ENCODE peak calls at places on chromosome 7, in seven cellular contexts. T is heart left ventricle, J is type B pancreatic cell, C is esophagus squamous epithelium, O is fibroblast of mammary gland, S is AG09309, D is GM20000. W is an unnamed sample.

GRCh38 chr7:84195295-84196006 is 862 bp upstream of the SEMA3A start:
- DNase-seq in O (no peak), C (no peak), S (no peak), T (no peak), J (no peak), D (no peak), W (no peak)

GRCh38 chr7:105689093-105689819 is 108.0 kb upstream of the EFCAB10 start:
- DNase-seq in J (no peak), C (no peak), D (no peak), T (no peak), O (no peak), S (no peak), W (no peak)

GRCh38 chr7:127782550-127783266 is 130.7 kb downstream of the SND1 start:
- DNase-seq in T (no peak), D (no peak), O (peak), J (no peak), S (no peak), C (no peak), W (no peak)

GRCh38 chr7:95578299-95578855 is 17.9 kb downstream of the PDK4 start:
- DNase-seq in T (no peak), C (no peak), O (no peak), S (no peak), J (no peak), D (no peak), W (no peak)

GRCh38 chr7:33905389-33906032 is at the start of gene BMPER:
- DNase-seq in O (peak), C (no peak), S (no peak), D (peak), T (no peak), J (peak), W (no peak)

GRCh38 chr7:133904766-133905165 is 222.4 kb upstream of the LRGUK start:
- DNase-seq in D (no peak), O (no peak), T (no peak), S (no peak), J (no peak), C (no peak), W (no peak)

GRCh38 chr7:98559958-98560357 is 57.1 kb upstream of the NPTX2 start:
- DNase-seq in C (no peak), S (no peak), D (no peak), O (no peak), J (no peak), T (no peak), W (no peak)

GRCh38 chr7:73809454-73810090 is 21.2 kb upstream of the CLDN4 start:
- DNase-seq in S (no peak), J (no peak), D (no peak), T (no peak), C (no peak), O (peak), W (no peak)

GRCh38 chr7:104900525-104900924 is 113.5 kb upstream of the KMT2E start:
- DNase-seq in J (no peak), D (no peak), C (no peak), O (no peak), S (no peak), T (no peak), W (no peak)

GRCh38 chr7:32476816-32477648 is 13.1 kb downstream of the LSM5 start:
- DNase-seq in T (no peak), D (no peak), J (no peak), S (no peak), O (peak), C (no peak), W (no peak)

GRCh38 chr7:124701955-124702354 is 63.6 kb downstream of the GPR37 start:
- DNase-seq in S (no peak), D (no peak), T (no peak), J (no peak), C (no peak), O (no peak), W (no peak)

GRCh38 chr7:158284121-158284520 is 303.5 kb downstream of the PTPRN2 start:
- DNase-seq in T (no peak), C (no peak), O (no peak), S (no peak), D (no peak), J (no peak), W (no peak)

GRCh38 chr7:70782729-70783290 is 349.1 kb upstream of the GALNT17 start:
- DNase-seq in T (no peak), C (no peak), S (no peak), O (no peak), D (no peak), J (no peak), W (no peak)

GRCh38 chr7:27241189-27242045 is 1.2 kb upstream of the EVX1 start:
- DNase-seq in J (peak), T (no peak), D (no peak), C (no peak), O (no peak), S (no peak), W (no peak)

GRCh38 chr7:141674702-141675101 is 27.3 kb downstream of the DENND11 start:
- DNase-seq in T (no peak), D (no peak), J (no peak), C (no peak), S (no peak), O (no peak), W (no peak)

GRCh38 chr7:149883452-149883861 is 9.7 kb downstream of the ATP6V0E2 start:
- DNase-seq in J (no peak), O (peak), T (peak), S (no peak), C (no peak), D (peak), W (no peak)

GRCh38 chr7:69751026-69751425 is 152.8 kb downstream of the AUTS2 start:
- DNase-seq in C (no peak), J (no peak), T (no peak), O (no peak), D (no peak), S (no peak), W (no peak)

GRCh38 chr7:90175667-90176066 is 21.4 kb downstream of the STEAP1 start:
- DNase-seq in T (no peak), D (no peak), O (no peak), S (no peak), J (no peak), C (no peak), W (no peak)

GRCh38 chr7:55339033-55339995 is 25.8 kb upstream of the LANCL2 start:
- DNase-seq in O (no peak), J (no peak), S (no peak), C (no peak), T (no peak), D (no peak), W (no peak)

GRCh38 chr7:55158541-55158940 is 139.7 kb downstream of the EGFR start:
- DNase-seq in O (no peak), S (peak), T (no peak), J (no peak), D (no peak), C (no peak), W (no peak)

GRCh38 chr7:30281791-30282190 is 2.6 kb upstream of the ZNRF2 start:
- DNase-seq in D (no peak), O (no peak), J (no peak), C (no peak), S (no peak), T (no peak), W (no peak)

GRCh38 chr7:12827920-12828319 is 140.5 kb downstream of the ARL4A start:
- DNase-seq in J (no peak), S (peak), C (no peak), D (no peak), T (no peak), O (peak), W (no peak)

GRCh38 chr7:101140339-101140699 is 13.4 kb downstream of the SERPINE1 start:
- DNase-seq in C (no peak), S (no peak), O (peak), J (no peak), T (no peak), D (no peak), W (no peak)

GRCh38 chr7:140019172-140019571 is 43.6 kb downstream of the PARP12 start:
- DNase-seq in S (no peak), T (no peak), D (no peak), O (no peak), J (no peak), C (no peak), W (no peak)

GRCh38 chr7:140562921-140563600 is 77.6 kb downstream of the DENND2A start:
- DNase-seq in T (no peak), O (peak), J (no peak), D (no peak), S (no peak), C (no peak), W (no peak)

GRCh38 chr7:50142421-50143113 is 49.5 kb upstream of the ZPBP start:
- DNase-seq in T (no peak), J (no peak), D (no peak), S (peak), O (peak), C (no peak), W (peak)

GRCh38 chr7:158111906-158112570 is 475.6 kb downstream of the PTPRN2 start:
- DNase-seq in T (no peak), O (no peak), S (no peak), D (no peak), J (peak), C (no peak), W (no peak)

GRCh38 chr7:159209429-159209828 is 64.8 kb upstream of the VIPR2 start:
- DNase-seq in C (no peak), T (no peak), D (no peak), O (no peak), S (no peak), J (no peak), W (no peak)

GRCh38 chr7:92944633-92945032 is 108.3 kb upstream of the CDK6 start:
- DNase-seq in J (no peak), S (peak), D (no peak), C (no peak), T (no peak), O (peak), W (no peak)

GRCh38 chr7:36115448-36116321 is 37.4 kb upstream of the EEPD1 start:
- DNase-seq in C (no peak), J (no peak), T (peak), D (peak), O (peak), S (peak), W (peak)

GRCh38 chr7:21426286-21426957 is 1.5 kb upstream of the SP4 start:
- DNase-seq in S (no peak), J (no peak), O (peak), D (no peak), T (no peak), C (no peak), W (no peak)

GRCh38 chr7:72925546-72926120 is 738 bp downstream of the POM121 start:
- DNase-seq in J (no peak), O (peak), C (no peak), T (no peak), S (no peak), D (no peak), W (no peak)

GRCh38 chr7:75842836-75843446 is 29.3 kb upstream of the CCL24 start:
- DNase-seq in O (peak), T (peak), S (peak), C (no peak), J (no peak), D (peak), W (peak)

GRCh38 chr7:16035392-16035791 is 348.9 kb upstream of the MEOX2 start:
- DNase-seq in T (no peak), C (no peak), D (no peak), J (no peak), S (no peak), O (no peak), W (no peak)

DNA sequence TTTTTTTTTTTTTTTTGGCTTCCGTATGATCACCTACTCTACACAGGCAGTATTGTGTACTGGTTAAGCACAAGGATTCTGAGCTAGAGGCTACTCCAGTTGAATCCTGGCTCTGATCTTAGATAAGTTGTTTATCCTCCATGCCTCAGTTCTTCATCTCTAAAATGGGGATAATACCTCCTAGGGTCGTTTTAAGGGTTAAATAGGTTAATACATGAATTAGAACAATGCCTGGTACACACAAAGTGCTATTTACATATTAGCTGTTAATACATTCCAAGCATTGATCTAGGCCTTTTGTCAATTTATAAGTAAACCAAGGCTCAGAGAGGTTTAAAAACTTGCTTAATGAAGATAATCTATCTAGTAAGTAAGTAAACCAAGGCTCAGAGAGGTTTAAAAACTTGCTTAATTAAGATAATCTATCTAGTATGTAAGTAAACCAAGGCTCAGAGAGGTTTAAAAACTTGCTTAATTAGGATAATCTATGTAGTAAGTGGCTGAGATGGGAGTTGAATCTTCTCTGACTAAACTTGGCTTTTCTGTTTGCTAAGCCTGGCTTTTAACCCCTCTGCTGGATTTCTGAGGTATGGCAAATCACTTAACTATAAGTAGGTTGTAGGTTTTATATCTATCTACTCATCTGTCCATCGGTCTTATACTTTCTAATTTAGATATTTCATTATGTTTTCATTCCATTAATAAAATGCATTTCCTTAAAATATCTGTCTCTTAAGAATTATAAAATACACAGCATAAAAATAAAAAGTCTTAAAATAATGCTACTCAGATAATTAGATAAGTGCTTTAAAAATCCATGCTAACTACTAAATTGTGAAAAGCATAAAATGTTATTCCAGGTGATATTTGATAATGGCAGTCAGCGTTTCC is 59.2 kb downstream of the ST7 start:
- DNase-seq in T (no peak), J (no peak), O (peak), C (no peak), D (no peak), S (no peak), W (no peak)
- TF ChIP-seq CTCF in T (no peak), J (peak), O (peak), C (peak), D (no peak), S (peak), W (peak)

GRCh38 chr7:45413419-45413818 is 160.7 kb upstream of the ADCY1 start:
- DNase-seq in O (no peak), T (no peak), D (no peak), S (no peak), C (no peak), J (no peak), W (no peak)
- TF ChIP-seq CTCF in O (no peak), T (no peak), D (no peak), S (no peak), C (no peak), J (no peak), W (no peak)

DNA sequence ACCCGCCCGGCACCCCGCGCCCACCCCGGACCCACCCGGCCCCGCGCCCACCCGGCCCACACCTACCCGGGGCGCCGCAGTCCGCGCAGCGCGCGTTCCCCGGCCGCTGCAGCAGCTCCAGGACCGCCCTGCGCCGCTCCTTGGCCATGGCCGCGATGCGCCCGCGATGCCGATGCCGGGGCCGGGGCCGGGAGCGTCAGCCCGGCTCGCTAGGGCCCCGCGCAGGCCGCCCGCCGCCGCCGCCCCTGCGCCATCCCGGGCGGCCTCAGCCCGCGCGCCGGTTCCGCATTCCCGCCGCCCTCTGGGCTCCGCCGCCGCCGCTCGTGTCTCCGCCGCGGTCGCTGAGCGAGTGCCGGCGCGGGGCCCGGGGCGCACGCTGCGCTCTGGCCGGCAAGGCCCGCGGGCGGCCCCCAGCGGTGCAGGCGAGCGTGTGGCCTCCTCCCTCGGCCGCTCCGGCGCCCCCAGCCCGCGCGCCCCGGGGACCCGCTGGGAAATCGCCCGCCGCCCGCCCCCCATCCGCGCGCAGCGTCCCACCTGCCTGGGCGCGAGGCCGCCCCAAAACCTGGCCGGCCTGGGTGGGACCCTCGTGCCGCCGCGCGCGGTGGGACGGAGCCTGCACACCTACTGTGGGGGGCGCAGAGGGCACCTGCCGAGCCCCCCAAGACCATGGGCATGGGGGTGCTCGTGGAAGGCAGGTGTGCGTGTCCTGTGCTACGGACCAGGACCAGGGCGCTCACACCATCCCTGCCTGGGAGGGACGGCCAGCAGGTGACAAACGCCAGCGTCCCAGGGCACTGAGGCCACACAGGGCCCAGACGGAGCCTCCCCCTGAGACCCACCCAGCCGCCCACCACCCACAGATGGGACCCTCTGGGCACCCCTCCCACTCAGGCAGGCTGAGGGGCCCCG is at the start of gene ADAP1:
- DNase-seq in T (no peak), C (no peak), D (peak), O (no peak), J (no peak), S (no peak), W (no peak)
- TF ChIP-seq CTCF in T (no peak), C (peak), D (peak), O (no peak), J (peak), S (no peak), W (peak)

GRCh38 chr7:19617921-19618320 is 90.9 kb downstream of the POLR1F start:
- DNase-seq in D (no peak), T (no peak), S (no peak), C (no peak), J (no peak), O (peak), W (no peak)
- TF ChIP-seq CTCF in D (no peak), T (no peak), S (no peak), C (no peak), J (no peak), O (no peak), W (no peak)

GRCh38 chr7:102450242-102450641 is 14.4 kb downstream of the ALKBH4 start:
- DNase-seq in O (no peak), S (no peak), C (no peak), D (peak), T (no peak), J (no peak), W (no peak)
- TF ChIP-seq CTCF in O (peak), S (peak), C (no peak), D (peak), T (no peak), J (no peak), W (no peak)

GRCh38 chr7:107890962-107891618 is at the start of gene DLD:
- DNase-seq in J (peak), C (peak), O (peak), T (peak), D (peak), S (peak), W (peak)
- TF ChIP-seq CTCF in J (no peak), C (no peak), O (no peak), T (no peak), D (no peak), S (no peak), W (no peak)